ENCODE peak calls at places on chromosome 3, in four cellular contexts. D is breast epithelium, U is A549, Y is neural progenitor cell. X is an unnamed sample.

GRCh38 chr3:53191836-53192480 is 30.9 kb downstream of the PRKCD start:
- DNase-seq in D (no peak), U (no peak), Y (no peak), X (no peak)

GRCh38 chr3:147404800-147405551 is 1.4 kb downstream of the ZIC4 start:
- DNase-seq in D (no peak), U (no peak), Y (peak), X (no peak)

GRCh38 chr3:196948442-196949365 is 6.4 kb upstream of the NCBP2 start:
- DNase-seq in D (no peak), U (no peak), Y (peak), X (peak)

GRCh38 chr3:150183619-150184425 is 213.1 kb upstream of the PFN2 start:
- DNase-seq in D (peak), U (peak), Y (peak), X (peak)

GRCh38 chr3:183494341-183494740 is 61.2 kb downstream of the KLHL6 start:
- DNase-seq in D (no peak), U (no peak), Y (no peak), X (no peak)

GRCh38 chr3:115285001-115285400 is 137.9 kb upstream of the ZBTB20 start:
- DNase-seq in D (no peak), U (no peak), Y (no peak), X (no peak)

GRCh38 chr3:63132456-63133250 is 145.5 kb upstream of the SYNPR start:
- DNase-seq in D (no peak), U (no peak), Y (no peak), X (no peak)

GRCh38 chr3:67647390-67647878 is 7.0 kb downstream of the SUCLG2 start:
- DNase-seq in D (peak), U (peak), Y (no peak), X (no peak)

GRCh38 chr3:108088697-108089096 is 2.1 kb downstream of the CD47 start:
- DNase-seq in D (no peak), U (no peak), Y (no peak), X (no peak)

GRCh38 chr3:46186856-46187700 is 21.0 kb downstream of the CCR1 start:
- DNase-seq in D (no peak), U (no peak), Y (no peak), X (no peak)

GRCh38 chr3:172313671-172314070 is 134.6 kb downstream of the GHSR start:
- DNase-seq in D (no peak), U (no peak), Y (no peak), X (no peak)

GRCh38 chr3:152849996-152850578 is 15.2 kb downstream of the P2RY1 start:
- DNase-seq in D (no peak), U (no peak), Y (no peak), X (no peak)

GRCh38 chr3:11538581-11538980 is 105.1 kb downstream of the VGLL4 start:
- DNase-seq in D (no peak), U (no peak), Y (no peak), X (no peak)

GRCh38 chr3:152385761-152386160 is 117.0 kb downstream of the MBNL1 start:
- DNase-seq in D (no peak), U (peak), Y (no peak), X (no peak)

GRCh38 chr3:114336122-114336697 is 42.4 kb downstream of the TIGIT start:
- DNase-seq in D (no peak), U (no peak), Y (no peak), X (no peak)

GRCh38 chr3:149480326-149481017 is 6.0 kb downstream of the TM4SF4 start:
- DNase-seq in D (peak), U (peak), Y (peak), X (peak)

GRCh38 chr3:13365390-13366379 is 54.4 kb downstream of the NUP210 start:
- DNase-seq in D (no peak), U (no peak), Y (no peak), X (no peak)

GRCh38 chr3:43180027-43180426 is 74.1 kb upstream of the POMGNT2 start:
- DNase-seq in D (no peak), U (no peak), Y (no peak), X (no peak)

GRCh38 chr3:27720899-27721716 is 1.0 kb downstream of the EOMES start:
- DNase-seq in D (no peak), U (peak), Y (peak), X (no peak)

GRCh38 chr3:122690096-122690495 is 9.5 kb downstream of the PARP14 start:
- DNase-seq in D (no peak), U (no peak), Y (no peak), X (no peak)

GRCh38 chr3:108202080-108202479 is 20.1 kb downstream of the IFT57 start:
- DNase-seq in D (no peak), U (no peak), Y (no peak), X (no peak)

GRCh38 chr3:119530418-119530817 is 29.0 kb downstream of the CD80 start:
- DNase-seq in D (no peak), U (no peak), Y (no peak), X (no peak)

GRCh38 chr3:107574650-107575049 is 51.9 kb downstream of the BBX start:
- DNase-seq in D (no peak), U (peak), Y (peak), X (no peak)

DNA sequence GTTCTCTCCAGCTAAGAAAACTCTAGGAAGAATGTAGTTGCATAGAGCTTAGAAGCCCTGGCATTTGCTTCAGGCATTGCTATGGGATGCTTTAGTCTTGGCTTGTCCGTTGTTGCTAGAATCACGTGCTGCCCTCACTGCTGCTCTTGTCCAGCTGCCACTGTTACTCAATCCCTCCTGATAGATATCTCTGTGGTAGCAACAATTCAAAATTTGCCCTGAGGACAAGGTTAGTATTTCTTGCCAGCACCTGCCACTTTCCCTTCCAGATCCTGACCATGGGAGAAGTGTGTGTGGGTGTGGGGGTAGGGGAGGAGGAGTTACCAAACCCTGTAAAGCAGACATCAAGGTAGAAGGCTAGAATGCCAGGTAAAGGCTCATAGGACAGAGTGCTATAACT is 113.8 kb downstream of the PPM1L start:
- DNase-seq in D (peak), U (no peak), Y (no peak), X (peak)
- H3K4me3 ChIP-seq in D (no peak), U (no peak), Y (no peak), X (no peak)

GRCh38 chr3:140941090-140941433 is 574 bp upstream of the SLC25A36 start:
- DNase-seq in D (no peak), U (no peak), Y (no peak), X (no peak)

GRCh38 chr3:140942221-140943104 is 827 bp downstream of the SLC25A36 start:
- DNase-seq in D (peak), U (peak), Y (peak), X (peak)

GRCh38 chr3:140948460-140949249 is 7.0 kb downstream of the SLC25A36 start:
- DNase-seq in D (no peak), U (no peak), Y (no peak), X (no peak)

GRCh38 chr3:140941434-140942220 is at the start of gene SLC25A36:
- DNase-seq in D (peak), U (peak), Y (peak), X (peak)

GRCh38 chr3:140943781-140944547 is 2.3 kb downstream of the SLC25A36 start:
- DNase-seq in D (no peak), U (no peak), Y (no peak), X (no peak)
- H3K4me3 ChIP-seq in D (no peak), U (no peak), Y (peak), X (peak)

DNA sequence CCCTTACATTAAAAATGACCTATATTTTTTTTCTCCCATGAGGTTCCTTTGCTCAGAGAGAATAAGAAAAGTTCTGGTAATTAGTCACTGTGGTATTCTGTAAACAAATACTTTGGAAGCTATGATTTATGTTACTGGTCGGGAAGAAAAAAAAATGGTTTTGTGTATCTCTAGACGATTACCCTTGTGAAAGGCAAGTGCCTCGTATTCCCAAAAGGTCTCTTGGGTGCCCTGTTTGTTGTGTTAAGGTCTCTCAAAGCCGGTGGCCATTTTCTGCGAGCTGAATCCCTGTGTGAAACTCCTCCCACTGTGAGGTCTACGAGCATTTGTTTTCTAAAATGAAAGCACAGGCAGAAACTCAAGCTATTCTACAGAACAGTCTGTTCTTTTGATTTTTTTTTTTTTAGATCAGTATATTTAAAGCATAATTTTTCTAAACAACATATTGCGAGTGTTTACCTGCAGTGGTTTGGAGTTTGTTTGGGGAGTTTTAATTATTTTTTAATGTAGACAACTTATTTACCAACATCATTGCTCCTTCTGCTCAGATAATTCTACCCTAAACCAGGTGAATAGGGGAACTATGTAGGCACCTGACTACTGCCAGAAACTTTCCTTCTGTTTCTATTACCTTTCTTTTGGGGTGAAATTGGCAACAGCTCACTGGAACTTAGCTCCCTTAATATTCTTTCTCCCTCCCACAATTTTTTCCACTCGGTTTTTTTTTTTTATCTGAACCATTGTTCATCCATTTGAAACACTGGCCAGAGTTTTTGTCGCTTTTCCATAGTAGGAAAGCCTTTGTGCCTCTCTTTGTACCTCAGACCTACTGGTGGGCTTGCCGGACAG is 44.0 kb downstream of the ZBTB38 start:
- DNase-seq in D (peak), U (peak), Y (peak), X (no peak)
- H3K4me3 ChIP-seq in D (peak), U (peak), Y (no peak), X (no peak)

DNA sequence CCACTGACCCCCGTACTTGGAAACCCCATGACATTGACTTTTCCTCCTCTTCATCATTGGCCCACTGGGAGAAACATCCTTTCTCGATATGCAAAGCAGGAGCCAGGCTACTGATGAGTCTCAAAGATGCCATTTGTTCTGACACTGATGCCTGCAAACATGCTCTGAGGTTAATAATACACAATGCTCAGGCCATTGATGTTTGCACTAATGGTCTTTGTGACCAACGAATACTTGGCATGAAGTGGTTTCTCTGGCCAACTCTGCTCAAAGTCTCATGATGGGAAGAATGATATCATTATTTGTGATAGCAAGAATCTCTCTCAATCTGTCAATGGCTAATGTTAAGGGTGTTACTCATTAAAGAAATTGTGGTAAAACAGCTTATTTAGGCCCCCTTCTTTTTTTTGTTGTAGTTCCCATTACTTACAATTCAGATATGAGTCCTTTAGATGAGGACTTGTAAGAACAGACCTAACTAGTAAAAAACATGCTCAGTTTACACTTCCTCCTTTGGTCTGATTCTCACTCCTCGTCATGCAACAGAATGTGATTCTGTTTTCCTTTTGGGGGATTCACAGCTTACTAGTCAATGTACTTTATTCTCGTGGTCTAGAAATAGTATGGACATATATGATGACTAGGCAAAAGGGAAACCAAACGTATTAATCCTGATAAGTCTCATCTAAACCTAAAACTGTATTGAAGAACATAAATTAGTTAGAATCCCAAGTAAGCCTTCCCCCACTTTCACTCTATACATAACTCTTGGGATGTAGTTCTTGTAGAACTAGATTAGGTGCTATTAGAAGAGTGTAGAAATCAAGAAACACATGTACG is 488.8 kb upstream of the DPPA4 start:
- DNase-seq in D (no peak), U (no peak), Y (no peak), X (no peak)
- H3K4me3 ChIP-seq in D (no peak), U (no peak), Y (no peak), X (no peak)

GRCh38 chr3:29758108-29759020 is 477.5 kb downstream of the RBMS3 start:
- DNase-seq in D (no peak), U (no peak), Y (no peak), X (no peak)
- H3K4me3 ChIP-seq in D (no peak), U (no peak), Y (no peak), X (no peak)